ENCODE peak calls at places on chromosome 14, in seven cellular contexts. N is foreskin fibroblast, Y is RWPE1, Q is left ventricle myocardium inferior, H is astrocyte of the cerebellum, K is right lobe of liver, T is fibroblast of mammary gland. S is an unnamed sample.

GRCh38 chr14:96735509-96735908 is 61.7 kb upstream of the VRK1 start:
- DNase-seq in Q (no peak), N (no peak), H (no peak), Y (no peak), K (no peak), T (no peak), S (no peak)

GRCh38 chr14:92945544-92945943 is 22.6 kb downstream of the CHGA start:
- DNase-seq in N (no peak), Q (no peak), T (no peak), H (no peak), K (no peak), Y (no peak), S (no peak)

GRCh38 chr14:48417715-48418500 is 742.5 kb upstream of the MDGA2 start:
- DNase-seq in N (no peak), K (no peak), T (no peak), Y (no peak), Q (no peak), H (no peak), S (no peak)

GRCh38 chr14:44962573-44963528 is 861 bp downstream of the TOGARAM1 start:
- DNase-seq in H (peak; percentile 29), K (peak; percentile 49), N (peak; percentile 66), Q (peak; percentile 57), T (peak; percentile 44), Y (peak; percentile 19), S (peak; percentile 11)

GRCh38 chr14:59918824-59919581 is 941 bp upstream of the LRRC9 start:
- DNase-seq in Q (no peak), N (peak; percentile 48), Y (peak; percentile 44), K (peak; percentile 20), T (peak; percentile 49), H (peak; percentile 50), S (peak; percentile 18)

GRCh38 chr14:97978336-97978735 is 1181.2 kb downstream of the VRK1 start:
- DNase-seq in H (peak; percentile 50), Q (peak; percentile 76), N (peak; percentile 9), Y (peak; percentile 81), K (peak; percentile 53), T (peak; percentile 34), S (peak; percentile 28)

GRCh38 chr14:62138593-62138992 is 376.4 kb downstream of the SNAPC1 start:
- DNase-seq in N (no peak), H (no peak), Q (no peak), K (no peak), T (no peak), Y (no peak), S (no peak)

GRCh38 chr14:45664668-45665356 is 411.8 kb upstream of the MIS18BP1 start:
- DNase-seq in N (no peak), Y (no peak), K (no peak), Q (no peak), H (no peak), T (no peak), S (no peak)

GRCh38 chr14:56494167-56494566 is 85.4 kb upstream of the TMEM260 start:
- DNase-seq in T (no peak), Q (no peak), H (no peak), N (no peak), Y (no peak), K (no peak), S (no peak)

GRCh38 chr14:56487761-56488160 is 91.8 kb upstream of the TMEM260 start:
- DNase-seq in K (no peak), N (peak; percentile 87), Y (peak; percentile 13), T (peak; percentile 76), Q (no peak), H (no peak), S (peak; percentile 76)

GRCh38 chr14:56488306-56488705 is 91.3 kb upstream of the TMEM260 start:
- DNase-seq in Y (no peak), N (no peak), Q (no peak), T (no peak), H (no peak), K (no peak), S (no peak)

GRCh38 chr14:56490379-56490778 is 89.2 kb upstream of the TMEM260 start:
- DNase-seq in N (peak; percentile 58), H (peak; percentile 24), Y (peak; percentile 20), K (no peak), Q (no peak), T (peak; percentile 53), S (peak; percentile 41)

GRCh38 chr14:56491299-56492285 is 88.0 kb upstream of the TMEM260 start:
- DNase-seq in Q (no peak), K (no peak), H (peak; percentile 40), N (peak; percentile 71), Y (peak; percentile 23), T (peak; percentile 56), S (peak; percentile 43)
- TF ChIP-seq CTCF in Q (peak; percentile 77), K (peak; percentile 56), H (peak; percentile 81), N (peak; percentile 74), Y (peak; percentile 77), T (peak; percentile 84), S (peak; percentile 81)

GRCh38 chr14:50380455-50380854 is 16.2 kb downstream of the CDKL1 start:
- DNase-seq in K (no peak), Y (no peak), T (no peak), H (no peak), Q (no peak), N (no peak), S (no peak)

GRCh38 chr14:50387543-50387942 is 9.1 kb downstream of the CDKL1 start:
- DNase-seq in Y (no peak), H (no peak), N (no peak), K (no peak), T (no peak), Q (no peak), S (no peak)

GRCh38 chr14:50381823-50382287 is 14.8 kb downstream of the CDKL1 start:
- DNase-seq in K (no peak), Y (no peak), N (no peak), H (no peak), T (no peak), Q (no peak), S (no peak)

GRCh38 chr14:50381008-50381407 is 15.7 kb downstream of the CDKL1 start:
- DNase-seq in H (no peak), K (no peak), T (no peak), N (no peak), Y (no peak), Q (no peak), S (no peak)

GRCh38 chr14:50383618-50384225 is 13.0 kb downstream of the CDKL1 start:
- DNase-seq in H (no peak), Q (no peak), N (no peak), T (no peak), K (no peak), Y (no peak), S (no peak)
- TF ChIP-seq CTCF in H (no peak), Q (no peak), N (no peak), T (no peak), K (no peak), Y (no peak), S (no peak)

GRCh38 chr14:49463146-49463545 is 123.0 kb downstream of the RPS29 start:
- DNase-seq in K (no peak), N (no peak), H (no peak), Y (no peak), Q (no peak), T (no peak), S (no peak)

GRCh38 chr14:49467091-49467490 is 119.1 kb downstream of the RPS29 start:
- DNase-seq in Q (no peak), K (no peak), T (no peak), H (no peak), N (no peak), Y (no peak), S (no peak)

GRCh38 chr14:49460647-49461046 is 125.5 kb downstream of the RPS29 start:
- DNase-seq in Q (no peak), H (no peak), K (no peak), Y (no peak), T (no peak), N (no peak), S (no peak)

GRCh38 chr14:49461529-49462401 is 124.4 kb downstream of the RPS29 start:
- DNase-seq in N (peak; percentile 77), Y (peak; percentile 21), T (peak; percentile 82), K (no peak), Q (no peak), H (peak; percentile 69), S (peak; percentile 68)

DNA sequence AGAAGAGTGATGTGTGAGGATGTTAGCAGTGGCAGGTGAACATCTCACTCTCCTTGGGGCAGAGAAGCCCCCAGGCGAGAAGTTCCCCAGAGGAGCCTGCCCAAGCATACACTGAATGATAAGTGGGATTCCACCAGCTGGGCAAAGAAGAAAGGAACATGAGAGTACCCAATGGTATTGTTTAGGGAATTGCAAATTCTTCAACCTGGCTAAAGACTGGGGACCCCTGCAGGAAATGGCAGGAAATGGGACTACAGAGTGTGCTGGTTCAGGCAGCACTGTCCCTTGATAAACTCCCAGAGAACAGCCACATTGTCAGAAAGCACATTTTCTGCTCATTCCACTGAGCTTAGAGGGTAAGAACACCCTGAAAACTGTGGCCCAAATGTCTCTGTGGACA is 121.3 kb downstream of the RPS29 start:
- DNase-seq in T (peak; percentile 3), N (peak; percentile 3), Y (no peak), H (no peak), K (no peak), Q (no peak), S (no peak)
- TF ChIP-seq CTCF in T (peak; percentile 24), N (no peak), Y (no peak), H (peak; percentile 24), K (no peak), Q (no peak), S (peak; percentile 24)

GRCh38 chr14:70888151-70888499 is 19.1 kb upstream of the PCNX1 start:
- DNase-seq in Y (no peak), H (no peak), T (no peak), K (no peak), Q (no peak), N (no peak), S (no peak)
- TF ChIP-seq CTCF in Y (no peak), H (no peak), T (no peak), K (no peak), Q (no peak), N (no peak), S (peak; percentile 21)

S was measured in HFFc6.